ENCODE peak calls at places on chromosomes 4 and X, in four cellular contexts. W is HEK293T, V is K562, K is HepG2. Z is an unnamed sample.

GRCh38 chrX:109635151-109635550 is 10.2 kb upstream of the KCNE5 start:
- DNase-seq in K (no peak), V (peak), W (peak), Z (no peak)

GRCh38 chr4:147581601-147582350 is 35.4 kb upstream of the TMEM184C start:
- DNase-seq in V (peak), K (no peak), W (no peak), Z (no peak)

GRCh38 chr4:7564242-7564641 is 129.5 kb upstream of the PSAPL1 start:
- DNase-seq in V (no peak), K (peak), W (no peak), Z (no peak)

GRCh38 chr4:185196437-185196836 is 7.4 kb downstream of the CFAP97 start:
- DNase-seq in V (no peak), W (no peak), K (no peak), Z (no peak)

GRCh38 chrX:152276277-152276676 is 137.9 kb upstream of the MAGEA10 start:
- DNase-seq in K (no peak), W (no peak), V (no peak), Z (no peak)

GRCh38 chr4:75995727-75996126 is 5.0 kb upstream of the SDAD1 start:
- DNase-seq in W (peak), V (peak), K (peak), Z (no peak)

GRCh38 chr4:118265312-118266144 is 87.3 kb downstream of the PRSS12 start:
- DNase-seq in V (no peak), W (no peak), K (peak), Z (no peak)

GRCh38 chr4:45033676-45034410 is 307.5 kb upstream of the GNPDA2 start:
- DNase-seq in V (no peak), W (no peak), K (no peak), Z (no peak)

GRCh38 chrX:106932960-106933537 is 12.8 kb downstream of the CLDN2 start:
- DNase-seq in K (no peak), V (no peak), W (no peak), Z (no peak)

GRCh38 chr4:151527699-151528098 is 118.7 kb downstream of the FHIP1A start:
- DNase-seq in W (no peak), K (no peak), V (no peak), Z (no peak)

GRCh38 chr4:20075479-20075878 is 176.2 kb upstream of the SLIT2 start:
- DNase-seq in K (no peak), V (no peak), W (no peak), Z (no peak)

GRCh38 chr4:152101546-152102183 is 340.9 kb upstream of the GATB start:
- DNase-seq in V (no peak), K (no peak), W (no peak), Z (no peak)

GRCh38 chr4:20253272-20253798 is 1.6 kb downstream of the SLIT2 start:
- DNase-seq in V (no peak), K (no peak), W (no peak), Z (no peak)

GRCh38 chr4:7414046-7414445 is 20.7 kb downstream of the PSAPL1 start:
- DNase-seq in W (no peak), V (no peak), K (no peak), Z (no peak)

GRCh38 chr4:87144346-87144745 is 76.1 kb downstream of the KLHL8 start:
- DNase-seq in V (no peak), W (no peak), K (no peak), Z (no peak)

GRCh38 chrX:154355094-154355775 is 19.2 kb downstream of the FLNA start:
- DNase-seq in V (no peak), W (no peak), K (no peak), Z (no peak)

DNA sequence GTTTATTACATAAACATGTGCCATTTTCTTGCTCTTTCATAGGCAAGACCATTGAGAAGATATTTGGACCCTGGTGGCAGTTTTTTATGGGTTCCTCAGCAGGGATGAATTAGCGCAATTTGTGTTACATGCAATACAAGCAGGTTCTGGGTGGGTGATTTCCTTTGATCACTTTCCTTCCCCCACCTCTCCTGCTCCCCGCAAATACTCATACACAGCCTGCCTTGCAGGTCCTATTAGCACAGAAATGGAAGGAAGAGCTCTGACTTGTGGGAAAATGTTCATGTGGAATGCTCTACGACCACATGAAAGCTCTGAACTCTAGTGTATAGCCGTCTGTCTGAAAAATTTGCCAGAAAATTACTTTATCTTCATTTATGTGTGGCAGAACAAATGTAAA is 361.0 kb upstream of the FAT1 start:
- DNase-seq in W (no peak), V (no peak), K (no peak), Z (no peak)
- TF ChIP-seq FOXM1 in W (no peak), V (no peak), K (no peak), Z (no peak)

GRCh38 chr4:84482564-84483563 is 16.2 kb downstream of the NKX6-1 start:
- DNase-seq in K (no peak), V (no peak), W (no peak), Z (no peak)
- TF ChIP-seq TARDBP in K (no peak), V (no peak), W (no peak), Z (no peak)

GRCh38 chrX:22192419-22193086 is 80.2 kb upstream of the CBLL2 start:
- DNase-seq in K (peak), W (peak), V (peak), Z (peak)
- TF ChIP-seq FOXM1 in K (no peak), W (no peak), V (no peak), Z (no peak)

GRCh38 chr4:680565-680930 is 6.2 kb downstream of the MYL5 start:
- DNase-seq in W (no peak), V (peak), K (no peak), Z (no peak)

GRCh38 chr4:678331-678734 is 4.0 kb downstream of the MYL5 start:
- DNase-seq in V (no peak), W (no peak), K (no peak), Z (no peak)

GRCh38 chr4:678765-679481 is 4.6 kb downstream of the MYL5 start:
- DNase-seq in V (no peak), K (no peak), W (no peak), Z (no peak)

GRCh38 chr4:680091-680490 is 5.7 kb downstream of the MYL5 start:
- DNase-seq in V (no peak), K (no peak), W (no peak), Z (no peak)

DNA sequence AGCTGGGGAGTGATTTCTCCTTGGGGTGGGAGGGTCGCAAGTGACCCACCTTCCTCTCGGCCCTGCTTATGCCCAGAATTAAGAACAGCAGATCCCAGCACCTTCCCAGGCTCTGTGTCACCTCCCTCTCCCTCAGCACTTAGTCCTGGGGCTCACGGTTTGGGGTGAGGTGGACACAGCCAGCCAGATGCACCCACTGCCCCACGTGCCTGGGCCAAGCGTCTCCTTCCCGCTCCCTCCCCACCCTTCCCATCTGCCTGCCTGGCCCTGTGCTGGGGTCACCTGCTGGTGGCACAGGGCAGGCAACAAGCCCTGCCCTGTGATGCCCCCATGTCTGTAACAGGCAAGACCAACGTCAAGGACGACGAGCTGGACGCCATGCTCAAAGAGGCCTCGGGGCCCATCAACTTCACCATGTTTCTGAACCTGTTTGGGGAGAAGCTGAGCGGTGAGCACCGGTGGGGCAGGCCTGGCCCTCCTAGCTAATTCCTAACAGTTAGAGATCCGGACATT is 5.3 kb downstream of the MYL5 start:
- DNase-seq in K (no peak), W (no peak), V (no peak), Z (no peak)
- TF ChIP-seq TARDBP in K (no peak), W (no peak), V (no peak), Z (no peak)

GRCh38 chrX:6029014-6029413 is 199.7 kb downstream of the NLGN4X start:
- DNase-seq in V (no peak), W (no peak), K (no peak), Z (no peak)
- TF ChIP-seq FOXM1 in V (no peak), W (no peak), K (no peak), Z (no peak)

GRCh38 chr4:106707776-106708603 is 328.1 kb downstream of the DKK2 start:
- DNase-seq in W (no peak), K (no peak), V (no peak), Z (no peak)
- TF ChIP-seq TARDBP in W (no peak), K (no peak), V (no peak), Z (no peak)

Z was measured in GM12878.